ENCODE peak calls at places on chromosomes 6 and 20, in four cellular contexts. Z, T, L and H are unnamed samples.

GRCh38 chr20:12928755-12929401 is 79.9 kb upstream of the SPTLC3 start:
- DNase-seq in T (no peak), L (peak), Z (no peak), H (peak)

GRCh38 chr20:17848249-17848648 is 120.3 kb downstream of the SNX5 start:
- DNase-seq in Z (no peak), T (no peak), L (no peak), H (no peak)

GRCh38 chr6:140178550-140179334 is 804.3 kb upstream of the CITED2 start:
- DNase-seq in Z (no peak), L (peak), T (no peak), H (peak)

GRCh38 chr6:35049885-35050284 is 91.3 kb downstream of the TCP11 start:
- DNase-seq in Z (peak), T (no peak), L (peak), H (peak)

GRCh38 chr6:90256698-90257485 is 39.8 kb downstream of the BACH2 start:
- DNase-seq in Z (no peak), L (no peak), T (peak), H (peak)

GRCh38 chr6:46254331-46254730 is 83.6 kb upstream of the ENPP5 start:
- DNase-seq in Z (no peak), T (no peak), L (peak), H (peak)

GRCh38 chr20:5569021-5569420 is 181.2 kb upstream of the SHLD1 start:
- DNase-seq in T (no peak), L (peak), Z (no peak), H (peak)

GRCh38 chr6:24918641-24919403 is 16.9 kb downstream of the RIPOR2 start:
- DNase-seq in L (no peak), Z (no peak), T (no peak), H (no peak)

GRCh38 chr6:113433506-113433991 is 423.6 kb upstream of the MARCKS start:
- DNase-seq in T (peak), L (peak), Z (peak), H (peak)

GRCh38 chr20:859661-860294 is 26.3 kb downstream of the FAM110A start:
- DNase-seq in L (peak), Z (no peak), T (no peak), H (peak)

GRCh38 chr6:157302761-157303160 is 20.6 kb downstream of the TMEM242 start:
- DNase-seq in L (no peak), Z (no peak), T (no peak), H (no peak)

GRCh38 chr20:59148713-59149493 is 14.7 kb upstream of the ZNF831 start:
- DNase-seq in L (no peak), Z (no peak), T (no peak), H (no peak)

GRCh38 chr20:2738734-2739398 is 46.3 kb downstream of the EBF4 start:
- DNase-seq in Z (no peak), L (no peak), T (no peak), H (no peak)

GRCh38 chr6:152634773-152635172 is 2.4 kb downstream of the SYNE1 start:
- DNase-seq in Z (no peak), T (no peak), L (no peak), H (peak)

GRCh38 chr6:105459049-105459448 is 56.2 kb upstream of the PREP start:
- DNase-seq in T (peak), L (no peak), Z (no peak), H (no peak)

GRCh38 chr6:138017156-138017757 is 90.0 kb downstream of the PERP start:
- DNase-seq in L (no peak), Z (no peak), T (no peak), H (no peak)

GRCh38 chr20:42979720-42980119 is 210.0 kb downstream of the PTPRT start:
- DNase-seq in L (no peak), T (no peak), Z (no peak), H (no peak)

GRCh38 chr20:19881080-19881840 is 123.2 kb downstream of the RIN2 start:
- DNase-seq in T (no peak), L (no peak), Z (no peak), H (no peak)

GRCh38 chr6:43276180-43277082 is 21.6 kb upstream of the SLC22A7 start:
- DNase-seq in Z (no peak), L (no peak), T (no peak), H (peak)

GRCh38 chr6:82954937-82955577 is 110.6 kb downstream of the UBE3D start:
- DNase-seq in L (peak), T (no peak), Z (no peak), H (peak)

GRCh38 chr20:51369503-51369902 is 173.0 kb downstream of the NFATC2 start:
- DNase-seq in Z (peak), L (no peak), T (no peak), H (no peak)

GRCh38 chr20:61908057-61909026 is 157.3 kb downstream of the TAF4 start:
- DNase-seq in T (no peak), L (no peak), Z (no peak), H (no peak)

GRCh38 chr6:158607411-158608170 is 37.0 kb downstream of the DYNLT1 start:
- DNase-seq in L (no peak), Z (no peak), T (no peak), H (no peak)

GRCh38 chr6:93105017-93105416 is 314.3 kb downstream of the EPHA7 start:
- DNase-seq in T (no peak), L (no peak), Z (no peak), H (no peak)

GRCh38 chr6:163725008-163725941 is 310.8 kb downstream of the QKI start:
- DNase-seq in L (no peak), Z (no peak), T (no peak), H (no peak)

GRCh38 chr6:127186889-127187288 is 68.4 kb downstream of the RSPO3 start:
- DNase-seq in T (no peak), L (no peak), Z (peak), H (no peak)

GRCh38 chr20:40689100-40689942 is at the start of gene MAFB:
- DNase-seq in T (peak), Z (peak), L (peak), H (peak)

GRCh38 chr6:52574709-52575489 is 2.0 kb downstream of the TRAM2 start:
- DNase-seq in L (peak), T (no peak), Z (peak), H (peak)

GRCh38 chr6:110875548-110876169 is 1.1 kb downstream of the AMD1 start:
- DNase-seq in T (no peak), Z (peak), L (peak), H (no peak)

GRCh38 chr6:153092082-153093013 is 38.7 kb downstream of the RGS17 start:
- DNase-seq in Z (no peak), L (peak), T (peak), H (peak)

GRCh38 chr6:11586574-11586973 is 49.0 kb downstream of the TMEM170B start:
- DNase-seq in Z (no peak), L (peak), T (no peak), H (peak)

GRCh38 chr6:148367418-148368024 is 24.9 kb downstream of the SASH1 start:
- DNase-seq in T (no peak), L (peak), Z (peak), H (peak)

GRCh38 chr6:13377054-13377758 is 48.9 kb upstream of the TBC1D7 start:
- DNase-seq in T (no peak), Z (no peak), L (no peak), H (no peak)

GRCh38 chr6:139398658-139399057 is 24.2 kb upstream of the CITED2 start:
- DNase-seq in L (peak), Z (no peak), T (no peak), H (peak)

GRCh38 chr6:127204278-127204677 is 62.4 kb upstream of the RNF146 start:
- DNase-seq in L (no peak), Z (no peak), T (no peak), H (no peak)

GRCh38 chr6:33280539-33280938 is 3.6 kb downstream of the B3GALT4 start:
- DNase-seq in Z (no peak), T (no peak), L (no peak), H (no peak)

GRCh38 chr6:150212745-150213144 is 69.9 kb downstream of the PPP1R14C start:
- DNase-seq in T (no peak), L (no peak), Z (no peak), H (no peak)

GRCh38 chr6:6861346-6861745 is 246.4 kb upstream of the RREB1 start:
- DNase-seq in L (no peak), Z (no peak), T (no peak), H (no peak)